ENCODE peak calls at places on chromosome 17, in ten cellular contexts. One of them, this sample, is unnamed. For H3K36me3, the result is how much of the 10 kb centered on the place peaks cover.

GRCh38 chr17:8153957-8154607 is 1.9 kb upstream of the PER1 start:
- DNase-seq in uterus: peak
- DNase-seq in kidney: peak
- DNase-seq in RWPE2: peak
- DNase-seq in transverse colon: peak
- DNase-seq in cardiac muscle cell: peak
- DNase-seq in psoas muscle: peak
- DNase-seq in prostate gland: peak
- DNase-seq in Peyer's patch: peak
- DNase-seq in pancreas: peak
- DNase-seq in this sample: peak

GRCh38 chr17:17140590-17140980 is 65.5 kb downstream of the PLD6 start:
- DNase-seq in pancreas: no peak
- DNase-seq in kidney: peak
- DNase-seq in uterus: no peak
- DNase-seq in psoas muscle: peak
- DNase-seq in transverse colon: no peak
- DNase-seq in cardiac muscle cell: peak
- DNase-seq in prostate gland: no peak
- DNase-seq in RWPE2: no peak
- DNase-seq in Peyer's patch: no peak
- DNase-seq in this sample: no peak

GRCh38 chr17:14061666-14062560 is 7.4 kb upstream of the COX10 start:
- DNase-seq in Peyer's patch: no peak
- DNase-seq in RWPE2: no peak
- DNase-seq in psoas muscle: peak
- DNase-seq in pancreas: no peak
- DNase-seq in uterus: no peak
- DNase-seq in cardiac muscle cell: peak
- DNase-seq in prostate gland: peak
- DNase-seq in transverse colon: no peak
- DNase-seq in kidney: no peak
- DNase-seq in this sample: no peak

GRCh38 chr17:48835971-48836370 is 5.1 kb downstream of the CALCOCO2 start:
- DNase-seq in RWPE2: no peak
- DNase-seq in uterus: no peak
- DNase-seq in prostate gland: peak
- DNase-seq in psoas muscle: no peak
- DNase-seq in pancreas: no peak
- DNase-seq in transverse colon: no peak
- DNase-seq in cardiac muscle cell: no peak
- DNase-seq in kidney: no peak
- DNase-seq in Peyer's patch: no peak
- DNase-seq in this sample: no peak

GRCh38 chr17:77364941-77365583 is 224.3 kb downstream of the SEC14L1 start:
- DNase-seq in psoas muscle: no peak
- DNase-seq in RWPE2: no peak
- DNase-seq in uterus: no peak
- DNase-seq in pancreas: no peak
- DNase-seq in kidney: no peak
- DNase-seq in transverse colon: no peak
- DNase-seq in prostate gland: no peak
- DNase-seq in cardiac muscle cell: no peak
- DNase-seq in Peyer's patch: no peak
- DNase-seq in this sample: no peak

GRCh38 chr17:78142113-78142861 is 3.9 kb upstream of the C17orf99 start:
- DNase-seq in prostate gland: peak
- DNase-seq in uterus: no peak
- DNase-seq in RWPE2: peak
- DNase-seq in cardiac muscle cell: no peak
- DNase-seq in transverse colon: peak
- DNase-seq in kidney: peak
- DNase-seq in psoas muscle: no peak
- DNase-seq in Peyer's patch: peak
- DNase-seq in pancreas: peak
- DNase-seq in this sample: no peak

GRCh38 chr17:38608648-38609047 is 2.9 kb upstream of the SRCIN1 start:
- DNase-seq in transverse colon: peak
- DNase-seq in kidney: no peak
- DNase-seq in prostate gland: peak
- DNase-seq in uterus: no peak
- DNase-seq in RWPE2: peak
- DNase-seq in pancreas: peak
- DNase-seq in cardiac muscle cell: no peak
- DNase-seq in psoas muscle: no peak
- DNase-seq in Peyer's patch: peak
- DNase-seq in this sample: no peak

GRCh38 chr17:78986048-78986648 is 6.4 kb upstream of the LGALS3BP start:
- DNase-seq in cardiac muscle cell: peak
- DNase-seq in prostate gland: no peak
- DNase-seq in pancreas: no peak
- DNase-seq in psoas muscle: no peak
- DNase-seq in transverse colon: peak
- DNase-seq in uterus: no peak
- DNase-seq in RWPE2: no peak
- DNase-seq in kidney: peak
- DNase-seq in Peyer's patch: no peak
- DNase-seq in this sample: no peak

GRCh38 chr17:27489045-27489715 is 32.9 kb downstream of the KSR1 start:
- DNase-seq in kidney: peak
- DNase-seq in psoas muscle: peak
- DNase-seq in cardiac muscle cell: peak
- DNase-seq in transverse colon: peak
- DNase-seq in Peyer's patch: peak
- DNase-seq in RWPE2: no peak
- DNase-seq in uterus: peak
- DNase-seq in pancreas: no peak
- DNase-seq in prostate gland: peak
- DNase-seq in this sample: peak

GRCh38 chr17:79160980-79161621 is 86.5 kb downstream of the ENGASE start:
- DNase-seq in prostate gland: no peak
- DNase-seq in cardiac muscle cell: peak
- DNase-seq in kidney: no peak
- DNase-seq in Peyer's patch: no peak
- DNase-seq in psoas muscle: no peak
- DNase-seq in RWPE2: no peak
- DNase-seq in transverse colon: no peak
- DNase-seq in uterus: no peak
- DNase-seq in pancreas: no peak
- DNase-seq in this sample: no peak

DNA sequence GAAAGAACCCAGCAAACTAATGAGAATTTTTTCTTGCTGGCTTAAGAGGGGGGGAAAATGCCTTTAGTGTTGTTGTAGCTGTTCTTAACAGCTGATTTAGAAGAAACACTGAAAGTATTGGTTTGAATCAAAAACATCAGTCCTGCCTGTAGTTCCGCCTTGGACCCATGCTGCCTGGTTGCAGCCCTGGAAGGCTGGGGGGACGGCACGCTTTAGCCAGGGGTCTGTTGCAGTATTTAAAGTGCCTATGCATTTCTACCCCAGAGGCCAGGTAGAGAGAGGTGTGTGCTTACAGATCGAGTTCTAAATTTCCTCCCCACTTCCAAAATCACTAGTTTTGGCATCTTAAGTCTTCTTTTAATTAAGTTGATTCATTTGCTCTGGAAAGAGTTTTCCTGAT is 201.9 kb downstream of the CCDC182 start:
- DNase-seq in Peyer's patch: no peak
- DNase-seq in kidney: no peak
- DNase-seq in RWPE2: no peak
- DNase-seq in cardiac muscle cell: no peak
- DNase-seq in pancreas: no peak
- DNase-seq in uterus: no peak
- DNase-seq in transverse colon: no peak
- DNase-seq in psoas muscle: no peak
- DNase-seq in prostate gland: no peak
- DNase-seq in this sample: no peak
- TF ChIP-seq CTCF in Peyer's patch: no peak
- TF ChIP-seq CTCF in kidney: no peak
- TF ChIP-seq CTCF in RWPE2: no peak
- TF ChIP-seq CTCF in cardiac muscle cell: no peak
- TF ChIP-seq CTCF in pancreas: no peak
- TF ChIP-seq CTCF in uterus: no peak
- TF ChIP-seq CTCF in transverse colon: no peak
- TF ChIP-seq CTCF in psoas muscle: no peak
- TF ChIP-seq CTCF in prostate gland: no peak
- TF ChIP-seq CTCF in this sample: no peak

DNA sequence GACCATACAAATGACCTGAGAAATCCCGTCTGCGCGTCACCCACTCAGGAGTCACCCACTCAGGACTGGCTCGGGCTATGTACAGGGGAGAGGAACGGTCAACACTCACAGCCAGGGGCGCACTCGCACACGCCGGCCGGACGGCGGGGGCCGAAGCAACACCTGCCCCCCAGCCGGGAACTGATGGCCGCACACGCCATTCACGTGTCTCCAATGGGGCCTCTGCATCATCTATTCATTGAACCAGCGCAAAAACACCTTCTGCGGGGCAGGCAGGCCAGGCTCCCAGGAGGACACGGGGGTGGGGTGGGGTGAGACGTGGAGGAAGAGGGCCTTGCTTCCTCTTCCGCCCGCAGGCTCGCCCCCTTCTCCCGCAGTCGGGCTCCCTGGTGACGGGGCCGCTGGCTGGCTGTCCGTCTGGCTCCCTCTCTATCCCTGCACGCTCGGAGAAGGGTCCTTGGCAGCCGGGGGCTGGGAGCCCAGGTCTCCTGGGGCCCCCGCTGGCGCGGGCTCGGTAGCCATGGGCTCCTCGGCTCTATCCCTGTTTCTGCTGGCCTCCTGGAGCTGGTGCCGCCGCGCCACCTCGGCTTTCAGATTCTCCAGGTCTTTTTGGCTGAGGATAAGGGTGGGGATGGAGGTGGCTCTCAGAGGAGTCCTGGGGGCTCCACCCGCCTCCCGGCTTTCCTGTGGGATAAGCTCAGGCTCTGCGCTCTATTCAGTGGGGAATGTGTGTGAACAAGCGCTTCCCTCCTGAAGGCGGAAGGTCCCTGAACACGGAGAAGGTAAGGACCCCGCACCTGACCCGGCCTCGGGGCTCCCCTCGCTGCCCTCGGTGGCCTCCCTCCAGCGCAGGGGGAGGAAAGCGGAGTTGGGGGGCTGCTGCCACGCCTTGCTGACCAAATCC is 21.1 kb downstream of the CLUH start:
- DNase-seq in cardiac muscle cell: no peak
- DNase-seq in RWPE2: no peak
- DNase-seq in uterus: no peak
- DNase-seq in pancreas: peak
- DNase-seq in prostate gland: no peak
- DNase-seq in psoas muscle: no peak
- DNase-seq in kidney: peak
- DNase-seq in transverse colon: no peak
- DNase-seq in Peyer's patch: peak
- DNase-seq in this sample: no peak
- H3K36me3 ChIP-seq in cardiac muscle cell: under half
- H3K36me3 ChIP-seq in RWPE2: under half
- H3K36me3 ChIP-seq in uterus: under half
- H3K36me3 ChIP-seq in pancreas: under half
- H3K36me3 ChIP-seq in prostate gland: under half
- H3K36me3 ChIP-seq in psoas muscle: half or more
- H3K36me3 ChIP-seq in kidney: under half
- H3K36me3 ChIP-seq in transverse colon: under half
- H3K36me3 ChIP-seq in Peyer's patch: under half
- H3K36me3 ChIP-seq in this sample: under half

GRCh38 chr17:82129095-82129494 is 31.1 kb upstream of the FASN start:
- DNase-seq in pancreas: no peak
- DNase-seq in uterus: no peak
- DNase-seq in Peyer's patch: no peak
- DNase-seq in prostate gland: no peak
- DNase-seq in transverse colon: no peak
- DNase-seq in cardiac muscle cell: no peak
- DNase-seq in kidney: no peak
- DNase-seq in RWPE2: no peak
- DNase-seq in psoas muscle: no peak
- DNase-seq in this sample: no peak
- TF ChIP-seq CTCF in pancreas: no peak
- TF ChIP-seq CTCF in uterus: no peak
- TF ChIP-seq CTCF in Peyer's patch: no peak
- TF ChIP-seq CTCF in prostate gland: no peak
- TF ChIP-seq CTCF in transverse colon: no peak
- TF ChIP-seq CTCF in cardiac muscle cell: peak
- TF ChIP-seq CTCF in kidney: no peak
- TF ChIP-seq CTCF in RWPE2: no peak
- TF ChIP-seq CTCF in psoas muscle: no peak
- TF ChIP-seq CTCF in this sample: no peak

GRCh38 chr17:81229666-81229920 is 6.8 kb upstream of the CEP131 start:
- DNase-seq in prostate gland: no peak
- DNase-seq in transverse colon: no peak
- DNase-seq in pancreas: no peak
- DNase-seq in RWPE2: no peak
- DNase-seq in cardiac muscle cell: no peak
- DNase-seq in psoas muscle: no peak
- DNase-seq in kidney: no peak
- DNase-seq in Peyer's patch: no peak
- DNase-seq in uterus: no peak
- DNase-seq in this sample: no peak

GRCh38 chr17:81232616-81233241 is 6.1 kb downstream of the TEPSIN start:
- DNase-seq in pancreas: no peak
- DNase-seq in kidney: peak
- DNase-seq in uterus: no peak
- DNase-seq in RWPE2: no peak
- DNase-seq in transverse colon: no peak
- DNase-seq in cardiac muscle cell: no peak
- DNase-seq in prostate gland: no peak
- DNase-seq in Peyer's patch: no peak
- DNase-seq in psoas muscle: no peak
- DNase-seq in this sample: no peak

GRCh38 chr17:81231766-81232581 is 6.9 kb downstream of the TEPSIN start:
- DNase-seq in uterus: no peak
- DNase-seq in prostate gland: no peak
- DNase-seq in cardiac muscle cell: no peak
- DNase-seq in psoas muscle: no peak
- DNase-seq in transverse colon: no peak
- DNase-seq in Peyer's patch: no peak
- DNase-seq in kidney: peak
- DNase-seq in pancreas: no peak
- DNase-seq in RWPE2: no peak
- DNase-seq in this sample: no peak

GRCh38 chr17:81230043-81230820 is 7.5 kb upstream of the CEP131 start:
- DNase-seq in pancreas: no peak
- DNase-seq in prostate gland: no peak
- DNase-seq in Peyer's patch: no peak
- DNase-seq in transverse colon: no peak
- DNase-seq in uterus: no peak
- DNase-seq in kidney: peak
- DNase-seq in cardiac muscle cell: no peak
- DNase-seq in RWPE2: no peak
- DNase-seq in psoas muscle: no peak
- DNase-seq in this sample: no peak

DNA sequence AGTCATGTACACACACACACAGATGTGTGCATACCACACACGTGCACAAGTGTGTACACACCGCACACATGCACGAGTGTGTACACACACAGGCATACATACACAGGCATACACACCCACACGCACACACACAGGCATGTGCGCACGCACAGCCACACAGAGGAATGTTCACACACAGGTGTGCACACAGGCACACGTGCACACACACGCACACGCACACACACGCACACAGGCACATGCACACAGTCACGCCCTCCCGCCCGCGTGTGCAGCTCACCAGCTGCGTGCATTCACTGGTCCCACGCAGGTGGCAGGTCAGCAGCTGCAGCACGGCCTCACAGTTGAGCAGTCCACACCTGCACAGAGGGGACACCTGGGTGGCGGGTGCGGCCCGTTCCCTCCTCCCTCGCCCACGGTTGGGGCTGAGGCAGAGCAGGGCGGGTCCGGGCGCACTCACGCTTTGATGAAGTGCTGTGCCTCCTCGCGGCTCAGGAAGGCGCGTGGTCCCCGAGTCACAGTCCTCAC is 7.7 kb downstream of the TEPSIN start:
- DNase-seq in psoas muscle: no peak
- DNase-seq in cardiac muscle cell: no peak
- DNase-seq in uterus: no peak
- DNase-seq in kidney: peak
- DNase-seq in RWPE2: no peak
- DNase-seq in transverse colon: no peak
- DNase-seq in pancreas: no peak
- DNase-seq in prostate gland: no peak
- DNase-seq in Peyer's patch: no peak
- DNase-seq in this sample: no peak
- H3K36me3 ChIP-seq in psoas muscle: half or more
- H3K36me3 ChIP-seq in cardiac muscle cell: under half
- H3K36me3 ChIP-seq in uterus: under half
- H3K36me3 ChIP-seq in kidney: under half
- H3K36me3 ChIP-seq in RWPE2: under half
- H3K36me3 ChIP-seq in transverse colon: under half
- H3K36me3 ChIP-seq in pancreas: under half
- H3K36me3 ChIP-seq in prostate gland: under half
- H3K36me3 ChIP-seq in Peyer's patch: under half
- H3K36me3 ChIP-seq in this sample: under half